ENCODE peak calls at places on chromosomes 7 and 10, in four cellular contexts. One of them, this sample, is unnamed.

GRCh38 chr10:113302062-113302461 is 250.8 kb upstream of the HABP2 start:
- DNase-seq in fibroblast of mammary gland: no peak
- DNase-seq in lower leg skin: no peak
- DNase-seq in MM.1S: no peak
- DNase-seq in this sample: no peak

GRCh38 chr10:112963835-112964234 is 13.8 kb downstream of the TCF7L2 start:
- DNase-seq in fibroblast of mammary gland: peak; percentile 35
- DNase-seq in lower leg skin: no peak
- DNase-seq in MM.1S: no peak
- DNase-seq in this sample: peak; percentile 35

GRCh38 chr10:44384601-44385422 is at the start of gene CXCL12:
- DNase-seq in fibroblast of mammary gland: no peak
- DNase-seq in lower leg skin: peak; percentile 89
- DNase-seq in MM.1S: no peak
- DNase-seq in this sample: peak; percentile 32

GRCh38 chr10:72248477-72249151 is 25.1 kb upstream of the DDIT4 start:
- DNase-seq in fibroblast of mammary gland: peak; percentile 87
- DNase-seq in lower leg skin: peak; percentile 96
- DNase-seq in MM.1S: peak; percentile 97
- DNase-seq in this sample: peak; percentile 49

GRCh38 chr10:14712991-14713422 is 61.7 kb downstream of the FAM107B start:
- DNase-seq in fibroblast of mammary gland: no peak
- DNase-seq in lower leg skin: no peak
- DNase-seq in MM.1S: no peak
- DNase-seq in this sample: peak; percentile 30

GRCh38 chr10:88045544-88046415 is 182.4 kb downstream of the PTEN start:
- DNase-seq in fibroblast of mammary gland: peak; percentile 15
- DNase-seq in lower leg skin: no peak
- DNase-seq in MM.1S: no peak
- DNase-seq in this sample: no peak

GRCh38 chr7:23235688-23236280 is 10.8 kb upstream of the GPNMB start:
- DNase-seq in fibroblast of mammary gland: peak; percentile 98
- DNase-seq in lower leg skin: peak; percentile 88
- DNase-seq in MM.1S: no peak
- DNase-seq in this sample: peak; percentile 68

GRCh38 chr10:124231188-124232135 is 138.1 kb upstream of the CHST15 start:
- DNase-seq in fibroblast of mammary gland: no peak
- DNase-seq in lower leg skin: peak; percentile 77
- DNase-seq in MM.1S: peak; percentile 51
- DNase-seq in this sample: no peak

GRCh38 chr10:28125701-28126100 is 126.8 kb upstream of the ODAD2 start:
- DNase-seq in fibroblast of mammary gland: peak; percentile 57
- DNase-seq in lower leg skin: no peak
- DNase-seq in MM.1S: no peak
- DNase-seq in this sample: peak; percentile 35

GRCh38 chr7:101816499-101817030 is 861 bp upstream of the CUX1 start:
- DNase-seq in fibroblast of mammary gland: peak; percentile 28
- DNase-seq in lower leg skin: peak; percentile 84
- DNase-seq in MM.1S: peak; percentile 48
- DNase-seq in this sample: no peak

GRCh38 chr7:103778929-103779328 is 210.5 kb downstream of the RELN start:
- DNase-seq in fibroblast of mammary gland: no peak
- DNase-seq in lower leg skin: no peak
- DNase-seq in MM.1S: no peak
- DNase-seq in this sample: no peak

GRCh38 chr7:74028321-74028812 is 394 bp downstream of the ELN start:
- DNase-seq in fibroblast of mammary gland: no peak
- DNase-seq in lower leg skin: no peak
- DNase-seq in MM.1S: no peak
- DNase-seq in this sample: no peak

GRCh38 chr7:50615519-50615845 is 50.3 kb upstream of the DDC start:
- DNase-seq in fibroblast of mammary gland: no peak
- DNase-seq in lower leg skin: no peak
- DNase-seq in MM.1S: no peak
- DNase-seq in this sample: no peak

GRCh38 chr10:22714524-22715289 is at the start of gene PIP4K2A:
- DNase-seq in fibroblast of mammary gland: peak; percentile 59
- DNase-seq in lower leg skin: peak; percentile 93
- DNase-seq in MM.1S: peak; percentile 80
- DNase-seq in this sample: peak; percentile 62

GRCh38 chr10:98202378-98202777 is 65.6 kb downstream of the LOXL4 start:
- DNase-seq in fibroblast of mammary gland: no peak
- DNase-seq in lower leg skin: peak; percentile 69
- DNase-seq in MM.1S: no peak
- DNase-seq in this sample: no peak

GRCh38 chr7:122055072-122055471 is 89.0 kb downstream of the AASS start:
- DNase-seq in fibroblast of mammary gland: no peak
- DNase-seq in lower leg skin: no peak
- DNase-seq in MM.1S: no peak
- DNase-seq in this sample: no peak

GRCh38 chr7:110573862-110574528 is 516.9 kb upstream of the LRRN3 start:
- DNase-seq in fibroblast of mammary gland: peak; percentile 77
- DNase-seq in lower leg skin: no peak
- DNase-seq in MM.1S: no peak
- DNase-seq in this sample: no peak

GRCh38 chr7:74554178-74554577 is 100.5 kb downstream of the GTF2IRD1 start:
- DNase-seq in fibroblast of mammary gland: no peak
- DNase-seq in lower leg skin: no peak
- DNase-seq in MM.1S: no peak
- DNase-seq in this sample: no peak

GRCh38 chr10:128963246-128964099 is 503.6 kb upstream of the MGMT start:
- DNase-seq in fibroblast of mammary gland: no peak
- DNase-seq in lower leg skin: no peak
- DNase-seq in MM.1S: no peak
- DNase-seq in this sample: no peak

GRCh38 chr7:94250984-94251383 is 143.7 kb upstream of the COL1A2 start:
- DNase-seq in fibroblast of mammary gland: no peak
- DNase-seq in lower leg skin: no peak
- DNase-seq in MM.1S: no peak
- DNase-seq in this sample: no peak

GRCh38 chr7:128021361-128021760 is 9.9 kb downstream of the LRRC4 start:
- DNase-seq in fibroblast of mammary gland: peak; percentile 52
- DNase-seq in lower leg skin: no peak
- DNase-seq in MM.1S: no peak
- DNase-seq in this sample: no peak

GRCh38 chr10:132878091-132878729 is 64.2 kb downstream of the CFAP46 start:
- DNase-seq in fibroblast of mammary gland: peak; percentile 33
- DNase-seq in lower leg skin: peak; percentile 81
- DNase-seq in MM.1S: no peak
- DNase-seq in this sample: no peak

GRCh38 chr7:128176696-128177095 is 64.4 kb upstream of the LEP start:
- DNase-seq in fibroblast of mammary gland: no peak
- DNase-seq in lower leg skin: peak; percentile 32
- DNase-seq in MM.1S: no peak
- DNase-seq in this sample: peak; percentile 17

GRCh38 chr7:66282594-66282935 is 77.4 kb downstream of the TPST1 start:
- DNase-seq in fibroblast of mammary gland: no peak
- DNase-seq in lower leg skin: no peak
- DNase-seq in MM.1S: no peak
- DNase-seq in this sample: no peak

GRCh38 chr7:14104861-14105260 is 115.4 kb upstream of the ETV1 start:
- DNase-seq in fibroblast of mammary gland: no peak
- DNase-seq in lower leg skin: no peak
- DNase-seq in MM.1S: no peak
- DNase-seq in this sample: no peak

GRCh38 chr7:144468990-144469732 is 65.7 kb upstream of the NOBOX start:
- DNase-seq in fibroblast of mammary gland: peak; percentile 64
- DNase-seq in lower leg skin: no peak
- DNase-seq in MM.1S: no peak
- DNase-seq in this sample: peak; percentile 2

GRCh38 chr10:125983161-125983560 is 86.8 kb downstream of the FANK1 start:
- DNase-seq in fibroblast of mammary gland: no peak
- DNase-seq in lower leg skin: no peak
- DNase-seq in MM.1S: no peak
- DNase-seq in this sample: no peak

GRCh38 chr7:64463636-64464375 is 99.1 kb downstream of the ZNF680 start:
- DNase-seq in fibroblast of mammary gland: peak; percentile 70
- DNase-seq in lower leg skin: peak; percentile 86
- DNase-seq in MM.1S: peak; percentile 78
- DNase-seq in this sample: peak; percentile 43

GRCh38 chr7:7884855-7885254 is 83.7 kb upstream of the GLCCI1 start:
- DNase-seq in fibroblast of mammary gland: peak; percentile 74
- DNase-seq in lower leg skin: no peak
- DNase-seq in MM.1S: no peak
- DNase-seq in this sample: peak; percentile 67

GRCh38 chr10:29807407-29807806 is 172.6 kb upstream of the SVIL start:
- DNase-seq in fibroblast of mammary gland: peak; percentile 88
- DNase-seq in lower leg skin: no peak
- DNase-seq in MM.1S: no peak
- DNase-seq in this sample: peak; percentile 87

GRCh38 chr10:110337401-110337800 is 32.7 kb upstream of the SMNDC1 start:
- DNase-seq in fibroblast of mammary gland: peak; percentile 61
- DNase-seq in lower leg skin: no peak
- DNase-seq in MM.1S: no peak
- DNase-seq in this sample: no peak

GRCh38 chr10:110334061-110334656 is 29.4 kb upstream of the SMNDC1 start:
- DNase-seq in fibroblast of mammary gland: no peak
- DNase-seq in lower leg skin: peak; percentile 39
- DNase-seq in MM.1S: peak; percentile 62
- DNase-seq in this sample: no peak

GRCh38 chr10:110337906-110338305 is 33.2 kb upstream of the SMNDC1 start:
- DNase-seq in fibroblast of mammary gland: peak; percentile 86
- DNase-seq in lower leg skin: peak; percentile 23
- DNase-seq in MM.1S: no peak
- DNase-seq in this sample: peak; percentile 60

GRCh38 chr10:110336111-110336721 is 31.5 kb upstream of the SMNDC1 start:
- DNase-seq in fibroblast of mammary gland: peak; percentile 99
- DNase-seq in lower leg skin: peak; percentile 64
- DNase-seq in MM.1S: no peak
- DNase-seq in this sample: peak; percentile 99

DNA sequence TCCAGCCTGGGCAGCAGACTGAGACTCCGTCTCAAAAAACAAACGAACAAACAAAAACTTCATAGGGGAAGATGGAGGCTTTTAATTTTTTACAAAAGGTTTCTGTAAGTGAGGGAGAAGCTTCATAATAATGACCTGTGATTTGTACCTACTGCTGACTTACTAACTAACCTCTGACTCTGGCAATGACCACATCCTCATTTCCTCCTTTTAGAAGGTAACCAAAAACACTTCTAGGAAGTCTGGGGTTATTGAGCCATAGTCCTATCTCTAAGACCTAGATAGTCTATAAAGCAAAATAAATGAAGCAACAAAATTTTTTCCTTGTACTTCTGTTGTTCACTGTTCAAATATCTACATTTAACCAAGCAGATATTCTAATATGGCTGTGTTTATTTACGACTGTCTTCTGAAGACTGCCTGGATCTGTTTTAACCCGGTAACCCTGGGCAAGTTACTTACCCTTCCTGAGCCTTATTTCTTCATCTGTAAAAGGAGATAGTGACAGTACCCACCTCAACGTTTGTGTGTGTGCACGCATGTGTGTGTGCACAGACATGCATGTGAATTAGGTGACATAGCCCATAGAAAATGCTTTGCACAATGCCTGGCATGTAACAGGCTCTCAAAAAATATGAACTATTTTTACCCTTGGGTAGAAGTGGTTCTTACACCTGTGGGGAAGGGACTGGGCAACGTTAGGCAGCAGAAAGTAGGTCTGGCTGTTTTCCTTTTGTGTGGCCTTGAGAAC is 30.8 kb upstream of the SMNDC1 start:
- DNase-seq in fibroblast of mammary gland: no peak
- DNase-seq in lower leg skin: no peak
- DNase-seq in MM.1S: no peak
- DNase-seq in this sample: no peak
- H3K4me3 ChIP-seq in fibroblast of mammary gland: no peak overlapping the region
- H3K4me3 ChIP-seq in lower leg skin: no peak overlapping the region
- H3K4me3 ChIP-seq in MM.1S: no peak overlapping the region
- H3K4me3 ChIP-seq in this sample: no peak overlapping the region

GRCh38 chr7:55558962-55559920 is 13.1 kb downstream of the VOPP1 start:
- DNase-seq in fibroblast of mammary gland: no peak
- DNase-seq in lower leg skin: no peak
- DNase-seq in MM.1S: no peak
- DNase-seq in this sample: no peak
- H3K4me3 ChIP-seq in fibroblast of mammary gland: no peak overlapping the region
- H3K4me3 ChIP-seq in lower leg skin: no peak overlapping the region
- H3K4me3 ChIP-seq in MM.1S: peak overlapping the region; percentile 33
- H3K4me3 ChIP-seq in this sample: no peak overlapping the region

GRCh38 chr10:65675236-65675635 is 1250.6 kb upstream of the LRRTM3 start:
- DNase-seq in fibroblast of mammary gland: no peak
- DNase-seq in lower leg skin: no peak
- DNase-seq in MM.1S: no peak
- DNase-seq in this sample: no peak

GRCh38 chr10:65670087-65670486 is 1255.7 kb upstream of the LRRTM3 start:
- DNase-seq in fibroblast of mammary gland: no peak
- DNase-seq in lower leg skin: no peak
- DNase-seq in MM.1S: peak; percentile 18
- DNase-seq in this sample: peak; percentile 1
- H3K4me3 ChIP-seq in fibroblast of mammary gland: no peak overlapping the region
- H3K4me3 ChIP-seq in lower leg skin: no peak overlapping the region
- H3K4me3 ChIP-seq in MM.1S: no peak overlapping the region
- H3K4me3 ChIP-seq in this sample: no peak overlapping the region

GRCh38 chr7:135745702-135746312 is 2.8 kb downstream of the FAM180A start:
- DNase-seq in fibroblast of mammary gland: peak; percentile 99
- DNase-seq in lower leg skin: peak; percentile 90
- DNase-seq in MM.1S: no peak
- DNase-seq in this sample: peak; percentile 99
- H3K4me3 ChIP-seq in fibroblast of mammary gland: peak overlapping the region; percentile 72
- H3K4me3 ChIP-seq in lower leg skin: no peak overlapping the region
- H3K4me3 ChIP-seq in MM.1S: no peak overlapping the region
- H3K4me3 ChIP-seq in this sample: peak overlapping the region; percentile 94

GRCh38 chr7:44065431-44066110 is at the start of gene PGAM2:
- DNase-seq in fibroblast of mammary gland: no peak
- DNase-seq in lower leg skin: no peak
- DNase-seq in MM.1S: no peak
- DNase-seq in this sample: no peak
- H3K4me3 ChIP-seq in fibroblast of mammary gland: no peak within 1 kb of the TSS
- H3K4me3 ChIP-seq in lower leg skin: no peak within 1 kb of the TSS
- H3K4me3 ChIP-seq in MM.1S: no peak within 1 kb of the TSS
- H3K4me3 ChIP-seq in this sample: no peak within 1 kb of the TSS

GRCh38 chr7:129494041-129494440 is 8.3 kb upstream of the SMKR1 start:
- DNase-seq in fibroblast of mammary gland: peak; percentile 94
- DNase-seq in lower leg skin: no peak
- DNase-seq in MM.1S: peak; percentile 53
- DNase-seq in this sample: peak; percentile 86
- H3K4me3 ChIP-seq in fibroblast of mammary gland: no peak overlapping the region
- H3K4me3 ChIP-seq in lower leg skin: no peak overlapping the region
- H3K4me3 ChIP-seq in MM.1S: no peak overlapping the region
- H3K4me3 ChIP-seq in this sample: no peak overlapping the region

This sample was measured in fibroblast of the aortic adventitia.